ENCODE peak calls at places on chromosomes 16 and 17, in six cellular contexts. R is psoas muscle; F is heart left ventricle; O is PC-9; Z is effector memory CD4-positive, alpha-beta T cell; J is heart right ventricle. A is an unnamed sample.

GRCh38 chr17:83194761-83195329 is 115.4 kb downstream of the METRNL start:
- DNase-seq in O (no peak), R (peak; percentile 29), F (peak; percentile 62), J (no peak), Z (no peak), A (no peak)

GRCh38 chr17:82436601-82437324 is 13.8 kb downstream of the CYBC1 start:
- DNase-seq in R (no peak), O (no peak), F (no peak), Z (no peak), J (no peak), A (no peak)

GRCh38 chr16:20830372-20830771 is 24.0 kb downstream of the REXO5 start:
- DNase-seq in R (no peak), J (no peak), F (no peak), Z (no peak), O (no peak), A (no peak)

GRCh38 chr16:57797526-57798266 is 4.6 kb downstream of the KIFC3 start:
- DNase-seq in F (peak; percentile 60), J (no peak), Z (no peak), O (peak; percentile 91), R (peak; percentile 49), A (no peak)

GRCh38 chr16:21962475-21962874 is 9.3 kb downstream of the UQCRC2 start:
- DNase-seq in J (no peak), R (no peak), F (no peak), O (no peak), Z (no peak), A (no peak)

GRCh38 chr17:17495448-17496188 is 577 bp downstream of the RASD1 start:
- DNase-seq in Z (no peak), O (no peak), J (no peak), R (peak; percentile 24), F (no peak), A (no peak)

GRCh38 chr17:72733619-72734282 is 358.7 kb downstream of the SLC39A11 start:
- DNase-seq in J (no peak), Z (no peak), O (no peak), F (no peak), R (no peak), A (no peak)

GRCh38 chr17:12637015-12637414 is 28.7 kb upstream of the MYOCD start:
- DNase-seq in O (no peak), J (no peak), Z (no peak), R (no peak), F (no peak), A (peak; percentile 77)

GRCh38 chr17:78019367-78019975 is 61.0 kb downstream of the TNRC6C start:
- DNase-seq in F (no peak), Z (no peak), O (no peak), R (no peak), J (no peak), A (no peak)

DNA sequence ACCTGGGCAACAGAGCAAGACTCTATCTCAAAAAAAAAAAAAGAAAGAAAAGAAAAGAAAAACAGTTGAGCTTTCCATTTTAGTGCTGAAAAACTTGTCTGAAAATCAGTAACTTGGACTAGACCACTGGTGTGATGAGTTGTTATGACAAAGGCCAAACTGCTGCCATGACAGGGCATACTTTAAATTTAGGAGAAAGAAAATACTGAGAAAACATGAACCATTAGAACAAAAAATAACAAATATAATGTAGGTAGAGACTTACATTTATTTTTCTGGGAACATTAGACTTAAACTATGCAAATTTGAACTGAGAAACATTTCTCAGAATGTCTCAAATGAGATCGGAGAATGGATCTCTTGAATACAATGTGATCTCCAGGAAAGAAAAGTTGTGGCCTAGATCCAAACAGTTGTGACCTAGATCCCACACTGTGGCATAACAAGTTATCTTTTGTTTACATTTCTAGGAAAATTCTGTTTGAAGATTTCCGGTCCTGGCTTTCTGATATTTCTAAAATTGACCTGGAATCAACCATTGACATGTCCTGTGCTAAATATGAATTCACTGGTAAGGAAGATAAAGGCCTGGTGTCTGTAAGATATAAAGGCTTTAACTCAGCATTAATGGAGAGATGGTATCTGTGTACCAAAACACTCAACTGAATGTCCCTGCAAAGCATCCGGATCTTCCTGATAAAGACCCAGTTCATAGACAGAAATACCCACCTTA is 10.9 kb downstream of the OGFOD1 start:
- DNase-seq in Z (no peak), J (no peak), R (no peak), F (no peak), O (no peak), A (no peak)
- H3K27ac ChIP-seq in Z (no peak overlapping the region), J (no peak overlapping the region), R (no peak overlapping the region), F (no peak overlapping the region), O (no peak overlapping the region), A (no peak overlapping the region)

GRCh38 chr17:7444682-7445010 is 215 bp upstream of the CHRNB1 start:
- DNase-seq in Z (no peak), J (no peak), F (no peak), O (no peak), R (no peak), A (no peak)

GRCh38 chr17:7442142-7442541 is 2.7 kb upstream of the CHRNB1 start:
- DNase-seq in O (no peak), F (no peak), J (no peak), R (no peak), Z (no peak), A (no peak)

GRCh38 chr17:7441202-7441705 is 1.9 kb downstream of the FGF11 start:
- DNase-seq in Z (no peak), F (no peak), R (no peak), O (no peak), J (no peak), A (no peak)

GRCh38 chr17:7445011-7445927 is at the start of gene CHRNB1:
- DNase-seq in R (peak; percentile 93), F (peak; percentile 89), Z (no peak), J (peak; percentile 75), O (peak; percentile 70), A (no peak)

GRCh38 chr17:7443499-7444485 is 1.1 kb upstream of the CHRNB1 start:
- DNase-seq in F (no peak), R (no peak), Z (no peak), J (no peak), O (no peak), A (peak; percentile 72)
- H3K27ac ChIP-seq in F (no peak overlapping the region), R (peak overlapping the region; percentile 100), Z (no peak overlapping the region), J (no peak overlapping the region), O (no peak overlapping the region), A (peak overlapping the region; percentile 94)

GRCh38 chr17:1646199-1646875 is 805 bp upstream of the SCARF1 start:
- DNase-seq in J (no peak), F (peak; percentile 51), R (no peak), O (no peak), Z (no peak), A (no peak)

GRCh38 chr17:1643999-1644492 is 1.5 kb downstream of the SCARF1 start:
- DNase-seq in O (no peak), F (no peak), Z (no peak), J (no peak), R (no peak), A (no peak)

GRCh38 chr17:1645207-1646171 is at the start of gene SCARF1:
- DNase-seq in O (no peak), R (peak; percentile 59), F (peak; percentile 87), J (peak; percentile 89), Z (no peak), A (no peak)

GRCh38 chr17:1643293-1643998 is 2.1 kb downstream of the SCARF1 start:
- DNase-seq in Z (peak; percentile 73), O (peak; percentile 72), F (peak; percentile 75), R (peak; percentile 49), J (no peak), A (no peak)

DNA sequence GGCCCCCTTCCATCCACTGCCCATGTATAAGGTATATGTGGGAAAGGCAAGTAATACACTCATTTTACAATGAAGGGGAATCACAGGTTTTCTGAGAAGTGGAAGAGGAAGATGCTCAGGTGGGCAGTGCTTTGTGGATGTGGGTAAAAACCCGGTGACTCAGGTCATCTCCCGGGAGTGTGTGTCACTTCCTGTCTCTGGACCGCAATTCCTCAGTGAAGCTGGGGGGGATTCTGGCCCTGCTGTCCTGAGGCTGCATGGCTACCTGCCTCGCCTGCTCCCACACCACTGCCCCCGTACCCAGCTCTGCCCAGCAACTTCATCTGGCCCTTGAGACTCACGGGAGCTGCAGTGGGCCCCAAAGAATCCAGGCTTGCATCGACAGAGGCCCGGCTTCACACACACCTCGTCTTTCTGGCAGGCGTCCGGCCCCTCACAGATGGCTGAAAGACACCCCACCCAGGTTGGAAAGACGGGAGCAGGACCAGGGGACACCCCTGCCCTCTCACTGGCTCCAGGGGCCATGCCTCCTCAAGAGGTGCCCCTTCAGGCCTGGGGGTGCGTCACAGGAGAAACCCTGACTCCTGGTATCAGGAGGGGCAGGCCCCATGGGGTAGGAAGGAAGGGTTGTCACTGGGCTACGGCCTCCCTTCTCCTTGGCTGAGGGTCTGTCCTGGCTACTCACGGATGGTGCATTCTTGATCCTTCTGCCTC is 882 bp downstream of the SCARF1 start:
- DNase-seq in R (no peak), F (peak; percentile 62), O (no peak), J (peak; percentile 49), Z (no peak), A (no peak)
- H3K27ac ChIP-seq in R (peak overlapping the region; percentile 63), F (peak overlapping the region; percentile 82), O (no peak overlapping the region), J (peak overlapping the region; percentile 76), Z (no peak overlapping the region), A (no peak overlapping the region)

DNA sequence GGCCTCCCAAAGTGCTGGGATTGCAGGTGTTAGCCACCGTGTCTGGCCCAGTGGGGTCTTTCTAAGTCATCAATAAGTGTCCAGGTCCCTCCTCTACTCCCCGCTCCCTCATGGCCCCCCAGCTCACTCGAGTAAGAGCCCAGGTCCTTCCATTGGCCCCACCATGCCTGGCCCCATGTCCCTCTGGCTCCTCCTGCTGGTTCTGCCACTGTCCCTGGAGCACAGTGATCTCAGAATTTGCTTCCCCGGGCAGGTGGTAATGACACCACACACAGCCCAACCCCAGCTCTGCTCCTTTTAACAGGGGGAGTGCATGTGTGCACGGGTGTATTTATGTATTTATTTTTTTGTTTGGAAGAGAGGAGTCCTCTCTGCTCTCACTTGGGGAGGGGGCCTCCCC is 19.6 kb downstream of the MGAT5B start:
- DNase-seq in J (no peak), R (no peak), Z (no peak), O (no peak), F (no peak), A (no peak)
- H3K27ac ChIP-seq in J (no peak overlapping the region), R (no peak overlapping the region), Z (no peak overlapping the region), O (no peak overlapping the region), F (no peak overlapping the region), A (no peak overlapping the region)

GRCh38 chr16:9807302-9807701 is 374.9 kb downstream of the GRIN2A start:
- DNase-seq in F (no peak), R (no peak), O (no peak), J (no peak), Z (no peak), A (no peak)
- H3K27ac ChIP-seq in F (no peak overlapping the region), R (no peak overlapping the region), O (no peak overlapping the region), J (no peak overlapping the region), Z (no peak overlapping the region), A (no peak overlapping the region)

GRCh38 chr16:67883146-67883871 is 1.4 kb upstream of the NRN1L start:
- DNase-seq in F (no peak), O (no peak), R (no peak), J (no peak), Z (no peak), A (no peak)
- H3K27ac ChIP-seq in F (peak overlapping the region; percentile 74), O (no peak overlapping the region), R (peak overlapping the region; percentile 93), J (peak overlapping the region; percentile 91), Z (no peak overlapping the region), A (no peak overlapping the region)

GRCh38 chr17:39402279-39402889 is 958 bp upstream of the FBXL20 start:
- DNase-seq in J (peak; percentile 93), O (peak; percentile 86), R (peak; percentile 93), Z (peak; percentile 67), F (peak; percentile 93), A (peak; percentile 78)
- H3K27ac ChIP-seq in J (peak overlapping the region; percentile 91), O (no peak overlapping the region), R (peak overlapping the region; percentile 84), Z (peak overlapping the region; percentile 85), F (peak overlapping the region; percentile 90), A (peak overlapping the region; percentile 50)

A was measured in epithelial cell of prostate.